ENCODE peak calls at places on chromosomes 1 and 21, in six cellular contexts. N is IMR-90, W is H1, B is mesendoderm, Q is H9, X is neuronal stem cell. M is an unnamed sample.

GRCh38 chr1:116769561-116769977 is 15.3 kb downstream of the CD2 start:
- DNase-seq in N (no peak), W (no peak), B (no peak), Q (no peak), X (no peak), M (peak)

GRCh38 chr1:16924919-16925477 is 3.3 kb downstream of the CROCC start:
- DNase-seq in N (no peak), W (no peak), B (no peak), Q (peak), X (no peak), M (no peak)

GRCh38 chr1:170531758-170532657 is at the start of gene GORAB:
- DNase-seq in N (peak), W (peak), B (peak), Q (peak), X (peak), M (peak)

GRCh38 chr1:20390589-20391331 is 95.2 kb downstream of the CAMK2N1 start:
- DNase-seq in N (peak), W (no peak), B (no peak), Q (no peak), X (no peak), M (no peak)

GRCh38 chr21:29228306-29228705 is 70.4 kb upstream of the BACH1 start:
- DNase-seq in N (no peak), W (no peak), B (no peak), Q (no peak), X (no peak), M (no peak)

GRCh38 chr1:207463021-207463420 is 8.9 kb downstream of the CR2 start:
- DNase-seq in N (no peak), W (no peak), B (no peak), Q (no peak), X (no peak), M (no peak)

GRCh38 chr21:43608664-43609063 is 50.6 kb downstream of the HSF2BP start:
- DNase-seq in N (no peak), W (no peak), B (no peak), Q (no peak), X (no peak), M (no peak)

GRCh38 chr1:181134543-181135461 is 46.3 kb downstream of the IER5 start:
- DNase-seq in N (peak), W (no peak), B (no peak), Q (no peak), X (no peak), M (peak)

GRCh38 chr1:47842228-47842627 is 155.0 kb downstream of the TRABD2B start:
- DNase-seq in N (no peak), W (no peak), B (no peak), Q (peak), X (no peak), M (no peak)

GRCh38 chr1:84425145-84425876 is 27.0 kb downstream of the DNASE2B start:
- DNase-seq in N (no peak), W (no peak), B (no peak), Q (no peak), X (no peak), M (no peak)

GRCh38 chr1:180988221-180988826 is 34.3 kb downstream of the STX6 start:
- DNase-seq in N (no peak), W (no peak), B (no peak), Q (no peak), X (no peak), M (no peak)

GRCh38 chr1:48916121-48917069 is 139.7 kb upstream of the BEND5 start:
- DNase-seq in N (peak), W (peak), B (peak), Q (peak), X (peak), M (peak)

GRCh38 chr1:152112101-152112884 is 3.0 kb downstream of the TCHH start:
- DNase-seq in N (peak), W (peak), B (peak), Q (peak), X (peak), M (no peak)

GRCh38 chr1:41645062-41645461 is 160.6 kb upstream of the EDN2 start:
- DNase-seq in N (no peak), W (no peak), B (no peak), Q (no peak), X (no peak), M (no peak)

GRCh38 chr1:66542811-66543767 is 9.1 kb downstream of the SGIP1 start:
- DNase-seq in N (peak), W (no peak), B (peak), Q (no peak), X (no peak), M (peak)

GRCh38 chr1:167968569-167968968 is 31.7 kb upstream of the MPC2 start:
- DNase-seq in N (no peak), W (no peak), B (no peak), Q (no peak), X (no peak), M (no peak)

GRCh38 chr1:28374297-28374696 is 4.8 kb downstream of the PHACTR4 start:
- DNase-seq in N (peak), W (no peak), B (peak), Q (no peak), X (no peak), M (no peak)

GRCh38 chr1:16161717-16162116 is 5.8 kb upstream of the EPHA2 start:
- DNase-seq in N (no peak), W (no peak), B (no peak), Q (no peak), X (no peak), M (no peak)

GRCh38 chr1:150970818-150971582 is 3.6 kb downstream of the CERS2 start:
- DNase-seq in N (peak), W (no peak), B (peak), Q (no peak), X (no peak), M (peak)

GRCh38 chr1:150065184-150065871 is 2.2 kb upstream of the VPS45 start:
- DNase-seq in N (peak), W (no peak), B (no peak), Q (no peak), X (no peak), M (peak)

GRCh38 chr1:219876798-219877209 is 51.6 kb downstream of the SLC30A10 start:
- DNase-seq in N (no peak), W (no peak), B (no peak), Q (no peak), X (no peak), M (no peak)

GRCh38 chr1:229229137-229229720 is 41.7 kb upstream of the RAB4A start:
- DNase-seq in N (no peak), W (peak), B (peak), Q (peak), X (no peak), M (peak)

GRCh38 chr1:214603819-214604252 is 841 bp downstream of the CENPF start:
- DNase-seq in N (no peak), W (no peak), B (peak), Q (no peak), X (no peak), M (peak)

GRCh38 chr1:47536646-47537118 is 98.8 kb downstream of the FOXD2 start:
- DNase-seq in N (no peak), W (no peak), B (no peak), Q (no peak), X (no peak), M (no peak)

GRCh38 chr1:94240822-94241221 is 3.4 kb upstream of the ARHGAP29 start:
- DNase-seq in N (peak), W (no peak), B (peak), Q (no peak), X (peak), M (no peak)

GRCh38 chr1:119330062-119330939 is 38.3 kb upstream of the HAO2 start:
- DNase-seq in N (no peak), W (no peak), B (no peak), Q (no peak), X (no peak), M (no peak)

GRCh38 chr1:236836157-236836556 is 41.1 kb downstream of the MTR start:
- DNase-seq in N (no peak), W (no peak), B (no peak), Q (no peak), X (no peak), M (no peak)

GRCh38 chr1:234533975-234534876 is 55.2 kb upstream of the TARBP1 start:
- DNase-seq in N (peak), W (no peak), B (no peak), Q (no peak), X (no peak), M (peak)

GRCh38 chr1:89065077-89065868 is at the start of gene GBP1:
- DNase-seq in N (peak), W (no peak), B (no peak), Q (no peak), X (no peak), M (peak)

DNA sequence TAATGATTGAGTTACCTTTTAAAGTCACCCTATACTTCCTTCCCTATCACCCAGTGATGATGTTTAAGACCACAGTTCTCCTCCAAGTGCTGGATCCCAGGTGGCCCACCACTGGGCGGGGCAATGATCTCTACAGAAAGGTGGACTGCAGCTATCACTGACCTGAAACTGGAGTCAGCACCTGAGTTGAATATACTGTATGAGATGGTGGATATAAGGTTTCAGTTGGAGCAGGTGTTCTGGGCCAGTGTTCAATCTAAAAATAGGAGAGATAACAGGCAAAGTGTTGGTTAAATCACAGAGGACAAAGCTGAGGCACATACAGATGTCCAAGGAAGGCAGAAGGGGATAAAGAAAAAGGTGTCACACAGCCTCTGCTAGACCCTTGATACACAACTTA is 96.6 kb downstream of the SIPA1L2 start:
- DNase-seq in N (no peak), W (no peak), B (no peak), Q (no peak), X (no peak), M (no peak)
- H2AK5ac ChIP-seq in N (no peak), W (no peak), B (no peak), Q (no peak), X (no peak), M (no peak)

GRCh38 chr1:22295396-22295795 is 152.5 kb upstream of the WNT4 start:
- DNase-seq in N (no peak), W (no peak), B (no peak), Q (no peak), X (no peak), M (no peak)

GRCh38 chr1:22295856-22296255 is 153.0 kb upstream of the WNT4 start:
- DNase-seq in N (no peak), W (peak), B (no peak), Q (no peak), X (no peak), M (no peak)

GRCh38 chr1:22303816-22304215 is 147.8 kb upstream of the ZBTB40 start:
- DNase-seq in N (no peak), W (no peak), B (no peak), Q (no peak), X (no peak), M (no peak)

GRCh38 chr1:22296701-22297591 is 154.0 kb upstream of the WNT4 start:
- DNase-seq in N (no peak), W (peak), B (no peak), Q (no peak), X (no peak), M (no peak)

DNA sequence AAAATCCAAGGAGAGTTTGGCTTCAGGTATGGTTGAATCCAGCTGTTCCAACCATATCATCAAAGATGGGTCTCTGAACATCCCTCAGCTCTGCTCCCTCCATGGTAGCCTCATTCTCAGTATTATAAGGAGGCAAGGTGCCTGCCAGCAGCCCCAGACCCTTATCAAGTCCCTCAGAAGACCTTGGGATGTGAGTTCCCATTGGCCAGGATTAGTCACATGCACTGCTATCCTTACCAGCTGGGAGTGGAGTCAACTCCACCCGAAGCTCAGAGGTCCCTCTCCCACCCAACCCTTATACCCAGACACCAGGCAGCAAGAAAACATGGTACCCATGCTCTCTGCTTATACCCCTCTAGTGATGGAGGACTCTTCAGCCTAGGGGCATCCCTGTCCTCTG is 153.7 kb upstream of the ZBTB40 start:
- DNase-seq in N (no peak), W (peak), B (no peak), Q (no peak), X (no peak), M (no peak)
- H2AK5ac ChIP-seq in N (no peak), W (no peak), B (no peak), Q (no peak), X (no peak), M (no peak)

DNA sequence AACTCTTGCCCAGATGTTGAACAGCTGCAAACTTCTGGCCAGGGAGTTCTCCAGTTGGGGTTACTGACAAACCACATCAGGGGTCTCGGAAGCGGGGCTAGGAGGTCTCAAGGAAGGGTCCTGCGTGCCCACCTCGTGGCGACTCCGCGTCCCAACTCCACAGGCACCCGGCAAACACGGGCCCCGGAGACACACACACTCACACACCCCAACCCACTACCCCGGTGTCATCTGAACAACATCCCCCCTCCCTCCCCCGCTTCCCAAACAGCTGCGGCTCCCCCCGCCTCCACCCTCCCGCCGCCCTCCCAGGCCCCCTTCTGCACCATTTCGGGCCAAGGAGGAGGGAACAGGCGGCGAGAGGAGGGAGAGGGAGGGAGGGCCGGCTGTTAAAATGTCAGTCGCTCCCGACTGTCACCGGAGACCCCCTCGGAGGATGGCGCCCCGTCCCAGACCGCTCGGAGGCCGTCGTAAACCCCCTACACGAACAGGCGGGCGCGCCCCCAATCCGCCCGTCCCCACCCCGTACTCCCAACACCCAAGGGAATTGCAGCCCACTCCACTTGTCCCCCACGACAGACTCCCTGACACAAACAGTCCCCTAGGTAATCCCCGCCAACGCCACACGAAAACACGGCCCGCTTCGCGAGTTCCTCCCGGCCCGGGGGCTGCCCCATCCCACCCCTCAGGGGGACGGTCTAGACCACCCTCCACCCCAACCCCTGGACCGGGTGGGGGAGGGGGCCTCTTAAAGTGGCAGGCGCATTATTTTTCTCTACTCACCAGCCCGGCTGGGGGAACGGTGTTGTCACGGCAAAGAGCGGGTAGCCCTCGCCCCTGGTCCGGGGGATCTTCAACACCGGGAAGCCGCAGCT is 635 bp downstream of the MEF2D start:
- DNase-seq in N (peak), W (peak), B (peak), Q (no peak), X (no peak), M (peak)
- H2AK5ac ChIP-seq in N (peak), W (no peak), B (no peak), Q (no peak), X (no peak), M (peak)

DNA sequence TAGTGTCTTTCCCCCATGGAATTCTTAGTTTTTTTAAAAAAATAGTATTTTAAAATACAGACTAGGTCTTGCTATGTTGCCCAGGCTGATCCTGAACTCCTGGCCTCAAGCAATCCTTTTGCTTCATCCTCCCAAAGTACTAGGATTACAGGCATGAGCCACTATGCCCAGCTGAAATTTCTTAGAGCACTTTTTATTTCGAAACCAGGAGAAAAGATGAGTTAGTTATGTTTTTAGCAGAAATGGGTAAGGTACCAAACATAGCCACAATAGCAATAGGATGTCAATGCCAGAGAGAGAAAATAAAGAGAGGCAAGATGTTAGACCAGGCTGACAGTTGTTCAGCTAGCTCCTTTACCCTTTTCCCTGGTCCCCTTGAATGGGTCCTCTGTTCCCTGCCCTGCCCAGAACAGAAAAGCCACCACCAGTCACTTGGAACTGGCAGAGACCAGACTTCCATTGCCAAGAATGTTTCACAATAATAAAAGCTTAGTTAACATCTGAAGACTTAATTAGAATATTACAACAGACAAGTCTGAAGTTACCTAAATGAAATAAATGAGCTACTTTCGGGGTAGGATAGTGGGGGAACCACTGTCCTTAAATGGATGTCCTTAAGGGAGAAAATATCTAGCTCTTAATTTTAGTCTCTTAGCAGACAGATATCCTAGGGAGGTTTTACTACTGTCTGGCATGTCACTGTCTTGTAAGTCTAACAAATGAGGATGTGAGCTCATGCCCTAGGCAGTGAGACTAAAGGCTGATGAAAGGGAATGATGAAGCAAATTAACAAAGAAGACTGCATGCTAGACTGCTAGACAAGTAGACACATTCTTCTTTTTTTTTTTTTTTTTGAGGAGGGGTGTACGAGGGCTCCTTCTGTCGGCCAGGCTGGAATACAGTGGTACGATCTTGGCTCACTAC is 54.2 kb downstream of the ABL2 start:
- DNase-seq in N (peak), W (no peak), B (peak), Q (no peak), X (no peak), M (peak)
- H2AK5ac ChIP-seq in N (peak), W (no peak), B (no peak), Q (no peak), X (no peak), M (no peak)

GRCh38 chr1:192732787-192733186 is 76.1 kb upstream of the RGS2 start:
- DNase-seq in N (no peak), W (no peak), B (peak), Q (no peak), X (no peak), M (no peak)

GRCh38 chr1:192740214-192740613 is 68.6 kb upstream of the RGS2 start:
- DNase-seq in N (no peak), W (no peak), B (no peak), Q (no peak), X (no peak), M (no peak)

GRCh38 chr1:192737311-192737710 is 71.5 kb upstream of the RGS2 start:
- DNase-seq in N (peak), W (no peak), B (no peak), Q (no peak), X (no peak), M (peak)

GRCh38 chr1:192739476-192740184 is 69.2 kb upstream of the RGS2 start:
- DNase-seq in N (no peak), W (no peak), B (no peak), Q (no peak), X (no peak), M (no peak)

GRCh38 chr1:192735298-192735697 is 73.5 kb upstream of the RGS2 start:
- DNase-seq in N (no peak), W (no peak), B (no peak), Q (no peak), X (no peak), M (no peak)
- H2AK5ac ChIP-seq in N (no peak), W (no peak), B (no peak), Q (no peak), X (no peak), M (no peak)

DNA sequence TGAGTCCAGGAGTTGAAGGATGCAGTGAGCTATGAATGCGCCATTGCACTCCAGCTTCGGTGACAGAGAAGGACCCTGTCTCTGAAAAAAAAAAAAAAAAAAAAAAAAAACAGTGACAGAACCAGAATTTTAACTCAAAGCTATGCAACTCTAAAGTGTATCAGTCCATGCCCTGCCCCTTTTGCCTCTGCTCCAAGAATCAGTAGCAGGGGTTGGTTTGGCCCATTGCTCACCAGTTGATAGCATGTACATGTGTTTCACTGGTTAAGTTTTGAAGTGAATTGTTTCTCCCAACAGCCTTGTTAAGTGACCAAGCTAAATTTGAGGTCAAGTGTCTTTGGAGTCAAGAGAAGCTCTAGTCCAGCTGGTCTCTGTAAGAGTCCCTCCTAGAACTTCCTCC is 245.9 kb downstream of the PLPP3 start:
- DNase-seq in N (no peak), W (no peak), B (no peak), Q (no peak), X (no peak), M (no peak)
- H2AK5ac ChIP-seq in N (no peak), W (no peak), B (no peak), Q (no peak), X (no peak), M (no peak)

GRCh38 chr21:45000637-45001133 is 60.9 kb downstream of the SLX9 start:
- DNase-seq in N (no peak), W (no peak), B (no peak), Q (no peak), X (no peak), M (no peak)
- H2AK5ac ChIP-seq in N (peak), W (no peak), B (no peak), Q (no peak), X (peak), M (no peak)

DNA sequence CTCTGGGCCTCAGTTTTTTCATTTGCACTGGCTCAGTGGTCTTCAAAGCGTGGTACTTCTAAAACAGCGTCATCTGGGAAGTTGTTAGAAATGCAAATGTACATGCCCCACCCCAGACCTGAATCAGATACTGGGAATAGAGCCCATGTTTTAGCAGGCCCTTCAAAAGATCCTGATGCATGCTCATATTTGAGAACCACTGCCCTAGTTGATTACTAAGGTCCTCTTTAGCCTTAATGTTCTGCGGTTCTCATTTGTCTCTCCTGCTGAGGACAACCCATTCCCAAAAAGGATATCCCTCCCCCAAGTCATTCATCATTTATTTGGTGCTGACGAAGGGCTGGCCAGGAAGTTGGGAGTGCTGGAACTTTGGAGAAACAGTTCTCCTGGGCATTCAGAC is 92.4 kb upstream of the RALGPS2 start:
- DNase-seq in N (peak), W (no peak), B (no peak), Q (no peak), X (no peak), M (no peak)
- H2AK5ac ChIP-seq in N (peak), W (no peak), B (no peak), Q (no peak), X (no peak), M (peak)

GRCh38 chr1:40040511-40041465 is at the start of gene CAP1:
- DNase-seq in N (peak), W (peak), B (peak), Q (peak), X (peak), M (peak)
- H2AK5ac ChIP-seq in N (peak), W (peak), B (no peak), Q (no peak), X (peak), M (peak)